ENCODE peak calls at places on chromosomes 13 and 19, in six cellular contexts. One of them, this sample, is unnamed.

GRCh38 chr19:5172859-5173577 is 167.6 kb downstream of the PTPRS start:
- DNase-seq in mammary epithelial cell: peak
- DNase-seq in colonic mucosa: no peak
- DNase-seq in astrocyte: peak
- DNase-seq in GM23248: peak
- DNase-seq in fibroblast of lung: peak
- DNase-seq in this sample: no peak

GRCh38 chr19:51131780-51132680 is 7.3 kb downstream of the SIGLEC9 start:
- DNase-seq in GM23248: peak
- DNase-seq in astrocyte: no peak
- DNase-seq in fibroblast of lung: no peak
- DNase-seq in mammary epithelial cell: no peak
- DNase-seq in colonic mucosa: peak
- DNase-seq in this sample: peak

GRCh38 chr13:105616313-105617075 is 919.0 kb downstream of the EFNB2 start:
- DNase-seq in mammary epithelial cell: no peak
- DNase-seq in fibroblast of lung: peak
- DNase-seq in astrocyte: peak
- DNase-seq in GM23248: no peak
- DNase-seq in colonic mucosa: no peak
- DNase-seq in this sample: no peak

GRCh38 chr13:23979361-23980159 is 82.3 kb upstream of the C1QTNF9B start:
- DNase-seq in mammary epithelial cell: peak
- DNase-seq in colonic mucosa: peak
- DNase-seq in GM23248: peak
- DNase-seq in fibroblast of lung: peak
- DNase-seq in astrocyte: peak
- DNase-seq in this sample: peak

GRCh38 chr19:16038196-16038695 is 38.0 kb upstream of the TPM4 start:
- DNase-seq in mammary epithelial cell: no peak
- DNase-seq in colonic mucosa: no peak
- DNase-seq in fibroblast of lung: no peak
- DNase-seq in GM23248: no peak
- DNase-seq in astrocyte: no peak
- DNase-seq in this sample: no peak

GRCh38 chr19:13748169-13748884 is 16.0 kb upstream of the MRI1 start:
- DNase-seq in GM23248: peak
- DNase-seq in astrocyte: peak
- DNase-seq in fibroblast of lung: peak
- DNase-seq in colonic mucosa: peak
- DNase-seq in mammary epithelial cell: peak
- DNase-seq in this sample: peak

GRCh38 chr13:113809934-113810333 is 50.9 kb downstream of the TMEM255B start:
- DNase-seq in colonic mucosa: no peak
- DNase-seq in mammary epithelial cell: no peak
- DNase-seq in fibroblast of lung: no peak
- DNase-seq in astrocyte: no peak
- DNase-seq in GM23248: no peak
- DNase-seq in this sample: no peak

GRCh38 chr13:39767791-39768564 is 112.5 kb downstream of the COG6 start:
- DNase-seq in colonic mucosa: peak
- DNase-seq in GM23248: no peak
- DNase-seq in astrocyte: no peak
- DNase-seq in mammary epithelial cell: no peak
- DNase-seq in fibroblast of lung: no peak
- DNase-seq in this sample: peak

GRCh38 chr19:13401388-13401787 is 104.9 kb downstream of the CACNA1A start:
- DNase-seq in GM23248: peak
- DNase-seq in fibroblast of lung: peak
- DNase-seq in mammary epithelial cell: peak
- DNase-seq in astrocyte: peak
- DNase-seq in colonic mucosa: no peak
- DNase-seq in this sample: no peak

GRCh38 chr13:57629391-57629804 is 2.1 kb upstream of the PCDH17 start:
- DNase-seq in astrocyte: peak
- DNase-seq in GM23248: peak
- DNase-seq in mammary epithelial cell: no peak
- DNase-seq in fibroblast of lung: no peak
- DNase-seq in colonic mucosa: no peak
- DNase-seq in this sample: no peak

GRCh38 chr19:39752795-39753194 is 15.0 kb upstream of the CLC start:
- DNase-seq in GM23248: no peak
- DNase-seq in mammary epithelial cell: no peak
- DNase-seq in fibroblast of lung: no peak
- DNase-seq in colonic mucosa: no peak
- DNase-seq in astrocyte: no peak
- DNase-seq in this sample: no peak

GRCh38 chr13:109938255-109938936 is 152.0 kb upstream of the IRS2 start:
- DNase-seq in GM23248: peak
- DNase-seq in astrocyte: peak
- DNase-seq in colonic mucosa: no peak
- DNase-seq in fibroblast of lung: peak
- DNase-seq in mammary epithelial cell: peak
- DNase-seq in this sample: no peak

GRCh38 chr13:72255908-72256307 is 388.9 kb upstream of the DACH1 start:
- DNase-seq in astrocyte: peak
- DNase-seq in mammary epithelial cell: peak
- DNase-seq in fibroblast of lung: peak
- DNase-seq in GM23248: no peak
- DNase-seq in colonic mucosa: peak
- DNase-seq in this sample: peak

GRCh38 chr13:50783940-50784339 is 59.6 kb downstream of the DLEU7 start:
- DNase-seq in GM23248: no peak
- DNase-seq in astrocyte: no peak
- DNase-seq in fibroblast of lung: no peak
- DNase-seq in colonic mucosa: no peak
- DNase-seq in mammary epithelial cell: no peak
- DNase-seq in this sample: no peak

GRCh38 chr13:64553411-64554129 is 2676.6 kb downstream of the PCDH9 start:
- DNase-seq in fibroblast of lung: peak
- DNase-seq in colonic mucosa: no peak
- DNase-seq in GM23248: peak
- DNase-seq in mammary epithelial cell: peak
- DNase-seq in astrocyte: peak
- DNase-seq in this sample: no peak

GRCh38 chr19:58196911-58197616 is 14.2 kb downstream of the ZNF274 start:
- DNase-seq in mammary epithelial cell: peak
- DNase-seq in GM23248: peak
- DNase-seq in colonic mucosa: no peak
- DNase-seq in fibroblast of lung: peak
- DNase-seq in astrocyte: peak
- DNase-seq in this sample: no peak

GRCh38 chr13:36432106-36432544 is at the start of gene CCNA1:
- DNase-seq in GM23248: peak
- DNase-seq in colonic mucosa: peak
- DNase-seq in fibroblast of lung: peak
- DNase-seq in mammary epithelial cell: peak
- DNase-seq in astrocyte: no peak
- DNase-seq in this sample: peak

GRCh38 chr19:40379446-40380198 is 10.4 kb downstream of the HIPK4 start:
- DNase-seq in fibroblast of lung: no peak
- DNase-seq in astrocyte: no peak
- DNase-seq in colonic mucosa: no peak
- DNase-seq in mammary epithelial cell: no peak
- DNase-seq in GM23248: no peak
- DNase-seq in this sample: no peak

GRCh38 chr19:5929646-5930045 is 15.6 kb downstream of the CAPS start:
- DNase-seq in GM23248: no peak
- DNase-seq in astrocyte: no peak
- DNase-seq in colonic mucosa: no peak
- DNase-seq in fibroblast of lung: no peak
- DNase-seq in mammary epithelial cell: no peak
- DNase-seq in this sample: no peak

GRCh38 chr13:102317593-102317992 is 84.3 kb downstream of the FGF14 start:
- DNase-seq in GM23248: peak
- DNase-seq in astrocyte: peak
- DNase-seq in mammary epithelial cell: no peak
- DNase-seq in colonic mucosa: peak
- DNase-seq in fibroblast of lung: peak
- DNase-seq in this sample: no peak

GRCh38 chr19:45413497-45413896 is 7.1 kb downstream of the POLR1G start:
- DNase-seq in mammary epithelial cell: no peak
- DNase-seq in GM23248: no peak
- DNase-seq in fibroblast of lung: no peak
- DNase-seq in astrocyte: no peak
- DNase-seq in colonic mucosa: no peak
- DNase-seq in this sample: no peak

GRCh38 chr13:113729329-113730019 is 29.6 kb upstream of the TMEM255B start:
- DNase-seq in mammary epithelial cell: peak
- DNase-seq in astrocyte: no peak
- DNase-seq in fibroblast of lung: peak
- DNase-seq in GM23248: peak
- DNase-seq in colonic mucosa: no peak
- DNase-seq in this sample: no peak

GRCh38 chr19:17210296-17210695 is 4.9 kb upstream of the USE1 start:
- DNase-seq in GM23248: peak
- DNase-seq in astrocyte: no peak
- DNase-seq in fibroblast of lung: no peak
- DNase-seq in colonic mucosa: no peak
- DNase-seq in mammary epithelial cell: no peak
- DNase-seq in this sample: no peak

GRCh38 chr19:45245826-45246225 is 619 bp upstream of the EXOC3L2 start:
- DNase-seq in colonic mucosa: no peak
- DNase-seq in mammary epithelial cell: no peak
- DNase-seq in fibroblast of lung: no peak
- DNase-seq in GM23248: no peak
- DNase-seq in astrocyte: no peak
- DNase-seq in this sample: no peak

GRCh38 chr19:27971071-27971470 is 1241.9 kb downstream of the UQCRFS1 start:
- DNase-seq in fibroblast of lung: peak
- DNase-seq in GM23248: peak
- DNase-seq in mammary epithelial cell: no peak
- DNase-seq in astrocyte: peak
- DNase-seq in colonic mucosa: no peak
- DNase-seq in this sample: peak

GRCh38 chr19:4748589-4748988 is 24.9 kb upstream of the DPP9 start:
- DNase-seq in astrocyte: no peak
- DNase-seq in colonic mucosa: no peak
- DNase-seq in GM23248: no peak
- DNase-seq in fibroblast of lung: no peak
- DNase-seq in mammary epithelial cell: no peak
- DNase-seq in this sample: no peak

GRCh38 chr19:48329167-48329891 is 4.0 kb downstream of the EMP3 start:
- DNase-seq in colonic mucosa: no peak
- DNase-seq in fibroblast of lung: peak
- DNase-seq in astrocyte: peak
- DNase-seq in GM23248: peak
- DNase-seq in mammary epithelial cell: peak
- DNase-seq in this sample: no peak
- H3K9ac ChIP-seq in colonic mucosa: no peak
- H3K9ac ChIP-seq in fibroblast of lung: no peak
- H3K9ac ChIP-seq in astrocyte: no peak
- H3K9ac ChIP-seq in GM23248: no peak
- H3K9ac ChIP-seq in mammary epithelial cell: peak
- H3K9ac ChIP-seq in this sample: no peak

DNA sequence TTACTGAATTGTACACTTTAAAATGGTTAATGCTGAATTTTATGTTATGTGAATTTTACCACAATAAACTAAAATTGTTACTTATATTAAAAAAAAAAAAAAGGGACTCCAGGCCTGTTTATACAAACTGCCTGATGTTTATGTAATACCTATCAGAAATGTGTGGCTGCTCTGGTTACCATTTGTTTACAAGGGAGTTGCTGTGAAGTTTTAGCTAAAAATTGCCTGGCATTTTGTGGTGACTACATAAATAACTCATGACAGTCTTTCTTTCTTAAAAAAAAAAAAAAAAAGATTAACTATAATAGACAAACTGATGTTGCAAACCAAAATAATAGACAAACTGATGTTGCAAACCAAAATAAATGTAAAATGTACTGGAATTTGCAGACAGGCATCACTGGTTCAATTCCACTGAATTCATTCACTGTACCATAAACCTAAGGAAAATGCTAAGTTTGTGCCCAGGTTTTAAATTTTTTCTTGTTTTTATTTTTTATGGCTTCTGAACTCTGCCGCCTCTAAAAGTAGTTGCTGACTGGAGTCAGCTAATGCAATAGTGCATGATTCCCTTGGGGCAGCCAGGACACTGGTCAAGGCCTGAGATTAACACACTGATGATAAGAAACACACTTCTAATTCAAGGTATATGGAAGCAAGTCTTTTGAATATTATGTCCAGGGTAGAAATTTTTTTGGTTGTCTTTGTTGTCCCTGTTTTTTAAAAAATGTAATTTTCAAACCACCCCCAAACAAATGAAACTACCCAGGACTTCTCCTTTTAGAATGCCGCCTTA is 72.0 kb downstream of the CDADC1 start:
- DNase-seq in astrocyte: peak
- DNase-seq in mammary epithelial cell: no peak
- DNase-seq in fibroblast of lung: peak
- DNase-seq in colonic mucosa: no peak
- DNase-seq in GM23248: peak
- DNase-seq in this sample: no peak
- H3K9ac ChIP-seq in astrocyte: no peak
- H3K9ac ChIP-seq in mammary epithelial cell: no peak
- H3K9ac ChIP-seq in fibroblast of lung: no peak
- H3K9ac ChIP-seq in colonic mucosa: no peak
- H3K9ac ChIP-seq in GM23248: peak
- H3K9ac ChIP-seq in this sample: no peak

DNA sequence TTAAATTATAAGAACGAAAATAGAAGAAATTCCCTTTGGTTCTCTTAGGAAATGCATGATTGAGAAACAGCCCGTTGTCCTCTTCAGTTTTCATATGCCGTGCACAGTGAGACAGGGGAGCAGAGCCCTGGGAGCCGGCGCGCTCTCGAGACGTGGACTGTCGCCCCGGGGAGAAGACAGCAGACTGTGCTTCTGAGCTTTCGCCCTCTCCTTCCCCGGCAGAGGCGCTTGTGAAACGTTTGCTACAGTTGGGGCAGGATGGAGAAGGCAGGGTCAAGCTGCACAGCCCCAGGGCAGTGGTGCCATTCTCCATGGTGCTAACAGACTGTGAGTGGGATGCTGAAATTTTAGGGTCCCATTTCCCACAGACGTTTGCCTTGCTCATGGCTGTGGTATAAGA is 192.2 kb upstream of the KL start:
- DNase-seq in mammary epithelial cell: no peak
- DNase-seq in fibroblast of lung: no peak
- DNase-seq in astrocyte: no peak
- DNase-seq in colonic mucosa: no peak
- DNase-seq in GM23248: no peak
- DNase-seq in this sample: no peak
- H3K9ac ChIP-seq in mammary epithelial cell: no peak
- H3K9ac ChIP-seq in fibroblast of lung: no peak
- H3K9ac ChIP-seq in astrocyte: peak
- H3K9ac ChIP-seq in colonic mucosa: no peak
- H3K9ac ChIP-seq in GM23248: no peak
- H3K9ac ChIP-seq in this sample: no peak

DNA sequence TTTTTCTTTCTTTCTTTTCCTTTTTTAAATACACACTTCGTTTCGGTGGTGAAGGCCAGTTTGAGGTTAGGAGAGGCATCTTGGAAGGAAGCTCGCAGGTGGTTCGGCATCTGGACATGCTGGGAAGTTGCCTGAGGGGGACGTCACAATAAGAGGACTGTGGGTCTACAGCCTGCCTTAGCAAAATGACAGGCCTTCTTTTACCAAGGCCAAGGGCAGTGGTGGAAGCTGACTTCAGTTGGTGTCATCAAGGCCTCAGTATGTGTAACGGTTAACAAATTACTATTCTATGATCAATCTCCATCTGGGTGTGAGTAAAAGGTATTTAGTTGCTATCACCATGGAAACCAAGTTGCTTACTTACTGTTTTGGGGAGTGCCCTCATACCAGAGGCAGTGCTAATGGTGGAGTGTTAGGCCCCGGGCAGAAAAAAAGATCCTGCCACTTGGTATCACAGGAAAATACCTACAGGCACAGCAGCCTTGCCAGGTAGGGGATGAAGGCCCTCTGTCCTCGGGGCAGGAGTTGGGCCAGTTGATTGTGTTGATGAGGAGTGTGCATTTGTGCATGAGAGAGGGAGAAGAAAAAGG is 10.3 kb downstream of the ACTN4 start:
- DNase-seq in colonic mucosa: no peak
- DNase-seq in GM23248: peak
- DNase-seq in fibroblast of lung: peak
- DNase-seq in mammary epithelial cell: peak
- DNase-seq in astrocyte: peak
- DNase-seq in this sample: peak
- H3K9ac ChIP-seq in colonic mucosa: no peak
- H3K9ac ChIP-seq in GM23248: peak
- H3K9ac ChIP-seq in fibroblast of lung: peak
- H3K9ac ChIP-seq in mammary epithelial cell: peak
- H3K9ac ChIP-seq in astrocyte: peak
- H3K9ac ChIP-seq in this sample: no peak

This sample was measured in neural progenitor cell.